ENCODE peak calls at places on chromosomes 2 and 18, in eight cellular contexts. A is CD4-positive, alpha-beta T cell; D is AG04450; P is A549; N is endothelial cell; O is tibial nerve; I is coronary artery; G is transverse colon. V is an unnamed sample.

GRCh38 chr18:71431689-71432088 is 1112.5 kb downstream of the CBLN2 start:
- DNase-seq in I (no peak), D (no peak), O (no peak), P (no peak), N (no peak), G (no peak), A (no peak), V (no peak)

GRCh38 chr18:61582205-61582710 is 249.0 kb downstream of the CDH20 start:
- DNase-seq in G (no peak), A (no peak), D (no peak), I (peak), O (no peak), N (no peak), P (no peak), V (no peak)

GRCh38 chr18:23578067-23578705 is 8.1 kb downstream of the NPC1 start:
- DNase-seq in P (no peak), O (no peak), D (no peak), A (no peak), G (no peak), I (no peak), N (no peak), V (no peak)

GRCh38 chr2:42052702-42053481 is 5.1 kb downstream of the PKDCC start:
- DNase-seq in P (no peak), A (no peak), I (no peak), O (no peak), G (no peak), N (no peak), D (peak), V (no peak)

GRCh38 chr2:65128297-65129190 is 1.4 kb downstream of the RAB1A start:
- DNase-seq in D (no peak), P (no peak), O (peak), N (no peak), G (no peak), A (no peak), I (no peak), V (peak)

GRCh38 chr2:216362730-216363129 is 9.6 kb downstream of the MARCHF4 start:
- DNase-seq in P (no peak), G (no peak), I (no peak), O (no peak), N (no peak), D (peak), A (no peak), V (peak)

GRCh38 chr18:45687617-45688016 is 36.4 kb upstream of the SLC14A1 start:
- DNase-seq in N (no peak), O (no peak), G (no peak), P (no peak), A (no peak), D (no peak), I (peak), V (no peak)

GRCh38 chr2:153477096-153477555 is 1.4 kb downstream of the RPRM start:
- DNase-seq in O (no peak), P (no peak), I (no peak), G (no peak), A (no peak), N (peak), D (no peak), V (no peak)

GRCh38 chr2:120180066-120180465 is 43.1 kb downstream of the TMEM185B start:
- DNase-seq in P (no peak), A (no peak), G (no peak), I (no peak), O (no peak), N (no peak), D (no peak), V (no peak)

DNA sequence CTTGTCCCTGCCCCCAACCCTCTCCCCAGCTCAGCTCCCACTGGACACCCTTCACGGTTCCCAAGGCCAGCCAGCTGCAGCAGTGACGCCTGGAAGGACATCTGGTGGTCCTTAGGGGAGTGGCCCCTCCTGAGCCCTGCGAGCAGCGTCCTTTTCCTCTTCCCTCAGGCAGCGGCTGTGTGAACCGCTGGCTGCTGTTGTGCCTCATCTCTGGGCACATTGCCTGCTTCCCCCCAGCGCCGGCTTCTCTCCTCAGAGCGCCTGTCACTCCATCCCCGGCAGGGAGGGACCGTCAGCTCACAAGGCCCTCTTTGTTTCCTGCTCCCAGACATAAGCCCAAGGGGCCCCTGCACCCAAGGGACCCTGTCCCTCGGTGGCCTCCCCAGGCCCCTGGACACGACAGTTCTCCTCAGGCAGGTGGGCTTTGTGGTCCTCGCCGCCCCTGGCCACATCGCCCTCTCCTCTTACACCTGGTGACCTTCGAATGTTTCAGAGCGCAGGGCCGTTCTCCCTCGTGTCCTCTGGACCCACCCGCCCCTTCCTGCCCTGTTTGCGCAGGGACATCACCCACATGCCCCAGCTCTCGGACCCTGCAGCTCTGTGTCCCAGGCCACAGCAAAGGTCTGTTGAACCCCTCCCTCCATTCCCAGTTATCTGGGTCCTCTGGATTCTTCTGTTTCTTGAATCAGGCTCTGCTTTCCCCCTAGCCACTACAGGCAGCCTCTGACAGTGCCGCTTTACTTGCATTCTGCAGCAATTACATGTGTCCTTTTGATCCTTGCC is 35.8 kb downstream of the ANO7 start:
- DNase-seq in O (no peak), D (no peak), N (no peak), A (no peak), G (no peak), P (no peak), I (no peak), V (peak)
- TF ChIP-seq CTCF in O (no peak), D (no peak), N (no peak), A (no peak), G (no peak), P (no peak), I (no peak), V (no peak)

DNA sequence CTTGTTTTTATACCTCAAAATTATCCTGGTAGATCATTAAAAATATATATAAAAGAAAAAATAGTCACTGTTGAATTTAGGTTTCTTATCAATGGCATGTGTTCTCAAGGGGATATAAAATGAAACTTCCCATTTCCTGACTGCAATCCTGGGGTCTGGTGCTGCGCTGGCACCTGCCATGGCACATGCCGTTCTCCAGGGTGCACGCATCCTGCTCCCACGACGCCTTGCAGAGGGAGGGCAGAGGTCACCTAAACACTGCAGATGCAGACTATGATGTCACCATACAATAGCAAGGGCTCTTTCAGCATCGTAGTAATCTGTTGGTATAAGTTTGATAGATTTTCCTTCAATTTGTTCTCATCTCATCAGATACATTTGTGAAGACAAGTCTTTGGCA is 761.2 kb downstream of the DCDC2C start:
- DNase-seq in A (no peak), P (no peak), O (no peak), N (no peak), G (no peak), I (no peak), D (no peak), V (no peak)
- TF ChIP-seq CTCF in A (no peak), P (no peak), O (no peak), N (no peak), G (no peak), I (no peak), D (no peak), V (no peak)

GRCh38 chr2:6975988-6976387 is 58.8 kb downstream of the RNF144A start:
- DNase-seq in N (no peak), G (no peak), P (no peak), A (no peak), D (no peak), I (peak), O (no peak), V (peak)

GRCh38 chr2:6978991-6979390 is 61.8 kb downstream of the RNF144A start:
- DNase-seq in A (no peak), N (no peak), G (no peak), P (no peak), D (no peak), O (no peak), I (no peak), V (no peak)

GRCh38 chr2:6973895-6974545 is 56.8 kb downstream of the RNF144A start:
- DNase-seq in G (no peak), O (no peak), N (no peak), I (no peak), A (no peak), D (no peak), P (no peak), V (no peak)

GRCh38 chr2:6977095-6977777 is 60.0 kb downstream of the RNF144A start:
- DNase-seq in G (peak), O (no peak), I (no peak), N (no peak), P (no peak), A (no peak), D (no peak), V (peak)

GRCh38 chr2:6977786-6978185 is 60.6 kb downstream of the RNF144A start:
- DNase-seq in O (no peak), A (no peak), N (no peak), P (no peak), I (no peak), G (no peak), D (no peak), V (no peak)
- TF ChIP-seq CTCF in O (no peak), A (no peak), N (no peak), P (no peak), I (no peak), G (no peak), D (no peak), V (no peak)

DNA sequence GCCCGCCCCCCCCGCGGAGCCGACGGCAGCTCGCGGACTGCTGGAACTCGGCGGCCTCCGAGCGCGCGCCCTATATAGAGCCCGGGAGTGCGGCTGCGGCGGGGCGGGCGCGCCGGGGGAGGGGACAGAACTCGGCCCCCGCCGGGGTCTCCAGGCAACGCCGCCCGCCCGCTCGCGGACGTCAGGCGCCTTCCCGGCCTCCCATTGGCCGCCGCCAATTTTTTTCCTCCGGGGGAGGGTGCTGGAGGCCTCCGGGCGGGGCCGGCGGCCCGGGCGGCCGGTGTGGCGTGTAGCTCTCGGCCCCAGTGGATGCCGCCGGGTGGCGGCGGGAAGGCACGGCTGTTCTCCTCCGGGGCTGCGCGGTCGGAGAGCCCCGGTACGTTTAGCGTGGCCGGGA is at the start of gene ZFP36L2:
- DNase-seq in G (peak), N (peak), P (peak), D (peak), O (peak), A (peak), I (peak), V (peak)
- TF ChIP-seq CTCF in G (no peak), N (peak), P (no peak), D (no peak), O (no peak), A (no peak), I (no peak), V (no peak)

GRCh38 chr2:231298091-231298490 is 97.4 kb upstream of the B3GNT7 start:
- DNase-seq in A (no peak), N (no peak), D (no peak), O (no peak), P (no peak), I (no peak), G (no peak), V (no peak)
- TF ChIP-seq CTCF in A (no peak), N (no peak), D (no peak), O (no peak), P (no peak), I (no peak), G (no peak), V (no peak)

DNA sequence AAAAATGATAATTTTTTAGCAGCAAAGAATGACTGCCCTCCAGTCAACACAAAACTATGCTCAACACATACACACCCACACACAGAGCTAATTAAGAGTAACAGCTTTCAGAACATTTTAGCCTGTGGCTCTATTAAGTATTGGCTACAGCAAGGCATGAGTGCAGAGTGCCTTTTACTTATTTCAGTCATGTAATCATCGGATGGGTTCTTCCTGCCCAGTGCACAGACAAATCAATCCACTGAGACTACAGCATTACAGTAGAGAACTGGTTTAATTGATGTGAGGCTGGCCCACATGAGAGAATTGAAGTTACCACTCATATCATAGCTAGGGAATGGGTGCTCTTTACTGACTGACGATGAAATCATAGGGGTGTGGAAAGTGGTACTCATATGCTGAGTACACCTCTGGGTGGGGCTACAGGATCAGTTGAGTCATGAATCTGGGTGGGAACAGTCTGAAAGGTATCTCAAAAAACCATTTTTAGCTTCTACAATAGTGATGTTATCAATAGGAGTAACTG is 241.0 kb downstream of the FSIP2 start:
- DNase-seq in I (no peak), O (no peak), D (no peak), N (no peak), A (no peak), G (no peak), P (no peak), V (peak)
- TF ChIP-seq CTCF in I (no peak), O (no peak), D (no peak), N (no peak), A (no peak), G (no peak), P (no peak), V (no peak)

GRCh38 chr2:98488252-98488651 is 43.6 kb downstream of the INPP4A start:
- DNase-seq in D (no peak), G (no peak), P (no peak), A (no peak), I (no peak), O (no peak), N (no peak), V (no peak)
- TF ChIP-seq CTCF in D (no peak), G (no peak), P (peak), A (no peak), I (no peak), O (no peak), N (peak), V (no peak)

GRCh38 chr2:24722141-24722790 is 70.9 kb downstream of the PTRHD1 start:
- DNase-seq in A (no peak), I (no peak), N (no peak), D (no peak), G (no peak), O (no peak), P (no peak), V (no peak)
- TF ChIP-seq CTCF in A (no peak), I (no peak), N (no peak), D (no peak), G (no peak), O (no peak), P (no peak), V (no peak)

DNA sequence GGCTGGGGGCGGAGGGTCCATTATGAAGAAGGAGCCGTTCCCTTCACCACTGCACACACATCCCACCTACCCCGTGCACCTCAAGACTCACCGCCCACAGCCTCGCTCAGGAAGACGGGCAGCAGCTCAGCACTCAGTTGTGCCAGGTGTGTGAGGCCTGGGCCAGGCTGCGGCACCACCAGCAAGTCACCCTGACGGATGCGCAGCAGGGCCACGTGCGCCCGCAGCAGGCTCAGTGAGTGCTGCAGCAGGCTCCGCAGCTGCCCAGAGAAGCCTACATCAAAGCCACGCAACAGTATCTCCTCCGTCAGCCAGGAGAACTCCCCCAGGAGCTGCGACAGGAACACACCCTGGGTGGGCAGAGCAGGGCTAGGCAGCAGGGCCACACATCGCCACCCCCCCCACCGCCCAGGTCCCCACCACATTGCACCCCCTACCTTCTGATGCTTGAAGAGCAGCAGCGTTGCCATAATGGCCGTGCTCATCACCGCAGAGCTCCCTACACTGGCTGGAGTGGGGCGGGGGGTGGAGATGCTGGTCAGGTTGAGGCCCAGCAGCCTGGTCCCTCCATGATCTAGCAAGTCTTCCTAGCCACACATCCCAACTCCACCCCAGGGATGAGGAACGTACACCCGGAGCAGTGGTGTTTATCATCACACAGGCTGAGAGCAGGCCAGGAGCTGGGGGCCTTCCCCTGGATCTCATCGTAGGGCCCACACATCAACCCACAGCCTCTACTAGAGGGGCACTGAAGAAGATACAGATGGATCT is 10.2 kb downstream of the GPAT2 start:
- DNase-seq in N (no peak), G (no peak), O (no peak), A (no peak), I (no peak), P (no peak), D (no peak), V (no peak)
- TF ChIP-seq CTCF in N (no peak), G (no peak), O (no peak), A (no peak), I (no peak), P (no peak), D (no peak), V (no peak)

V was measured in MCF 10A.